ENCODE peak calls at places on chromosomes 1 and 21, in six cellular contexts. M, R, D, B, S and T are unnamed samples.

GRCh38 chr1:53327183-53327941 is 508 bp downstream of the LRP8 start:
- DNase-seq in M (peak; percentile 65), R (peak; percentile 79), D (peak; percentile 60), B (peak; percentile 77), S (peak; percentile 48), T (peak; percentile 45)

GRCh38 chr1:31626451-31627202 is 9.1 kb downstream of the HCRTR1 start:
- DNase-seq in M (peak; percentile 73), R (peak; percentile 41), D (peak; percentile 49), B (no peak), S (no peak), T (no peak)

GRCh38 chr21:42569732-42570301 is 56.2 kb downstream of the SLC37A1 start:
- DNase-seq in M (no peak), R (no peak), D (no peak), B (no peak), S (no peak), T (no peak)

GRCh38 chr1:41876533-41877445 is 41.9 kb downstream of the HIVEP3 start:
- DNase-seq in M (peak; percentile 41), R (peak; percentile 32), D (no peak), B (peak; percentile 67), S (no peak), T (peak; percentile 30)

GRCh38 chr1:224175615-224176014 is 7.4 kb upstream of the DEGS1 start:
- DNase-seq in M (peak; percentile 62), R (peak; percentile 73), D (peak; percentile 85), B (no peak), S (no peak), T (no peak)

GRCh38 chr1:24418898-24419628 is 3.5 kb downstream of the NIPAL3 start:
- DNase-seq in M (peak; percentile 42), R (no peak), D (peak; percentile 36), B (no peak), S (peak; percentile 72), T (no peak)

GRCh38 chr1:226293553-226293920 is 15.4 kb downstream of the LIN9 start:
- DNase-seq in M (no peak), R (no peak), D (no peak), B (no peak), S (no peak), T (no peak)

GRCh38 chr1:39391741-39392679 is 99.4 kb upstream of the BMP8A start:
- DNase-seq in M (peak; percentile 95), R (no peak), D (peak; percentile 37), B (no peak), S (peak; percentile 78), T (no peak)

GRCh38 chr1:232844791-232845190 is 39.6 kb downstream of the MAP10 start:
- DNase-seq in M (peak; percentile 36), R (no peak), D (no peak), B (no peak), S (no peak), T (no peak)

GRCh38 chr1:184866991-184867788 is 107.1 kb downstream of the NIBAN1 start:
- DNase-seq in M (peak; percentile 90), R (no peak), D (no peak), B (no peak), S (no peak), T (peak; percentile 57)

GRCh38 chr1:227285745-227286144 is 32.5 kb downstream of the CDC42BPA start:
- DNase-seq in M (no peak), R (no peak), D (peak; percentile 27), B (no peak), S (no peak), T (no peak)

GRCh38 chr1:235832011-235832410 is 34.7 kb downstream of the LYST start:
- DNase-seq in M (no peak), R (no peak), D (no peak), B (no peak), S (no peak), T (no peak)

GRCh38 chr1:110086959-110087358 is 16.5 kb upstream of the ALX3 start:
- DNase-seq in M (no peak), R (no peak), D (no peak), B (no peak), S (no peak), T (no peak)

DNA sequence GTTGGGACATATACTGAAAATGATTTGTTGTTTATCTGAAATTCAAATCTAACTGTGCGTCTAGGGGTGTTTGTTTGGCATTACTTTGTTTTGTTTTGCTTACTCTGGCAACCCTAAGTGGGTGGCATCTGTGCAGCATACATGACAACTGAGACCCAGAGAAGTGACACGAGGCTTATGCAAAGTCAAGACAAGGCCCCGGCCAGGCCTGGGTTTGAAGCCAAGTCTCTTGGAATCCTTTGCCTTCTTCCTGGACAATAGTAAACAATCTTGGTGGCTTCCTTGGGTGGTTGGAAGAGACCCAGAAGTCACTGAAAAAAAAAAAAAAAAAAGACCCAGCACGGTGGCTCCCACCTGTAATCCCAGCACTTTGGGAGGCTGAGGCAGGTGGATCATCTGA is 197.6 kb upstream of the TMEM51 start:
- DNase-seq in M (no peak), R (no peak), D (no peak), B (no peak), S (no peak), T (no peak)
- TF ChIP-seq EZH2 in M (no peak), R (no peak), D (no peak), B (no peak), S (no peak), T (no peak)

GRCh38 chr1:203031467-203031866 is 5.2 kb downstream of the PPFIA4 start:
- DNase-seq in M (no peak), R (no peak), D (no peak), B (no peak), S (peak; percentile 55), T (no peak)

GRCh38 chr1:203028784-203029553 is 2.7 kb downstream of the PPFIA4 start:
- DNase-seq in M (no peak), R (no peak), D (no peak), B (no peak), S (peak; percentile 10), T (no peak)

GRCh38 chr1:203025721-203026665 is at the start of gene PPFIA4:
- DNase-seq in M (peak; percentile 96), R (peak; percentile 95), D (peak; percentile 94), B (no peak), S (peak; percentile 99), T (peak; percentile 94)

GRCh38 chr1:203028067-203028783 is 1.9 kb downstream of the PPFIA4 start:
- DNase-seq in M (no peak), R (no peak), D (no peak), B (no peak), S (peak; percentile 11), T (no peak)

GRCh38 chr1:203026666-203027663 is 674 bp downstream of the PPFIA4 start:
- DNase-seq in M (no peak), R (no peak), D (no peak), B (no peak), S (peak; percentile 14), T (no peak)
- TF ChIP-seq EZH2 in M (no peak), R (peak; percentile 52), D (no peak), B (no peak), S (no peak), T (no peak)

DNA sequence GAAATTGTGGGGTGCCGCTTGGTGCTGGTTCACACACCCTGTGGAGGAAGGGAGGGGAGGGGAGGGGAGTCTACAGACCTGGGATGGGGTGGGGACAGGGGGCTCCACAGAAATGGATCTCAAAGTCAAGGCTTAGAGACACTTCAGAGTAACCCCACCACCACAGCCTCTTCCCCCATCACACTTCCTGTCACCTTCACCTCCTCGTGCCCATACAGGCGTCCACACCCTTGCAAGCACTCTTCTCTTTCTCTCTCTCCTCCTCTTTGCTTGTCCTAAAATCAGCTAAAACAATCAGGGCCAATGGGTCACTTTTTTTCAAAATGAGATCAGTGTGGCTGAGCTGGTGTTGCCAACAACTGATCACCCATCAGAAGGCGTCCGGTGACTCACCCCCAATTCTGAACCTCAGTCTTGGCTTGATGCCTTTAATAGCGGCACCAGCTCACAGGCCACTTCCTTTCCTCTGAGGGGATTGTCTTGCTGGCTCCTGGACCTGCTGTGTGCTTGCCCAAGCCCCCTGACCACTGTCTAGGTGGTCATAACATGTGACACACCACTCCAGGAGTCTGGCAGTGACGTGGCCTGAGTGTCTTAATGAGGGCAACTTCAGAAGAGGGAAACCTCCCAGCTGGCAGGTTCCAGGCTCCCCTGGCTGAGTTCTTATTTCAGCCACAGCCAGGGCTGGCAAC is 1.5 kb downstream of the DRAXIN start:
- DNase-seq in M (peak; percentile 95), R (peak; percentile 13), D (no peak), B (no peak), S (peak; percentile 63), T (no peak)
- TF ChIP-seq EZH2 in M (no peak), R (no peak), D (no peak), B (no peak), S (no peak), T (no peak)

GRCh38 chr1:81296584-81296983 is 504.1 kb upstream of the ADGRL2 start:
- DNase-seq in M (no peak), R (no peak), D (no peak), B (no peak), S (no peak), T (no peak)
- TF ChIP-seq EZH2 in M (no peak), R (no peak), D (no peak), B (no peak), S (no peak), T (no peak)

GRCh38 chr21:36702622-36702968 is 3.7 kb downstream of the SIM2 start:
- DNase-seq in M (no peak), R (no peak), D (no peak), B (no peak), S (no peak), T (no peak)

GRCh38 chr21:36700295-36700960 is 1.5 kb downstream of the SIM2 start:
- DNase-seq in M (no peak), R (peak; percentile 65), D (peak; percentile 32), B (peak; percentile 57), S (no peak), T (no peak)

GRCh38 chr21:36701912-36702621 is 3.2 kb downstream of the SIM2 start:
- DNase-seq in M (no peak), R (peak; percentile 47), D (peak; percentile 60), B (no peak), S (no peak), T (no peak)

GRCh38 chr21:36699546-36700294 is 805 bp downstream of the SIM2 start:
- DNase-seq in M (peak; percentile 28), R (peak; percentile 49), D (peak; percentile 46), B (no peak), S (no peak), T (no peak)

DNA sequence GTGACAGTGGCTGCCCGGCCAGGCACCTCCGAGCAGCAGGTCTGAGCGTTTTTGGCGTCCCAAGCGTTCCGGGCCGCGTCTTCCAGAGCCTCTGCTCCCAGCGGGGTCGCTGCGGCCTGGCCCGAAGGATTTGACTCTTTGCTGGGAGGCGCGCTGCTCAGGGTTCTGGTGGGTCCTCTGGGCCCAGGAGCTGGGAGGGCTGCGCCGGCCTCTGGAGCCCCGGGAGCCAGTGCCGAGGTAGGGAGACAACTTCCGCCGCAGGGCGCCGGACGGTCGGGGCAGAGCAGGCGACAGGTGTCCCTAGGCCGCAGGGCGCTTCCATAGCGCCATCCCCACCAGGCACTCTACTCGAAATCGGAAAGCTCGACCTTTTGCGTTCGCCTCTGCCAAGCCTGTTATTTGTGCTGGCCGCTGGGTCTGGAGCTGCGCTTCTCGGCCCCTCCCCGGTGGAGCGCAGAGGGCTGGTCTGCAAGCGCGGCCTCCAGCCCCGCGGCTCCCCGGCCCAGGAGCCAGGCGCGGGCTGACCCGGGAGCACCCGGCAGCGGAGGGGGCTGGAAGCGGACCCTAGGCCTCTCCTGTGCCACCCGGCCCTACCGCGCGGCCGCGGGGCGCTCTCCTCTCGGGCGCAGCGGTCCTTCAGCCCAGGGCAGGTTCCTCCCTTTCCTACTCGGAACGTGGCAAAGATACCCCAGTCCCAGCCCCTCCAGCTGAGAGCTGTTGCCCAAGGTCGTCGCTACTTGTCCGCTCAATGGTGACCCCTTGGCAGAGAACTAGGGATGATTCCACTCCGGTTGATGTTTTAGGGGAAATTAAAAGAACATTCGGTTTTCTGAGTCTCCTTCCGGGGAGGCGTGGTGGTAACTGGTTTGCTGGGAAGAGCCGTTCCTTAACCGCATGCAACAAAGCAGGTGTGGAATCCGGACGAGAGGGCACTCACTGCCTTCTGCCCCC is 2.3 kb downstream of the SIM2 start:
- DNase-seq in M (no peak), R (peak; percentile 74), D (peak; percentile 72), B (peak; percentile 51), S (peak; percentile 12), T (no peak)
- TF ChIP-seq EZH2 in M (peak; percentile 87), R (peak; percentile 89), D (peak; percentile 91), B (no peak), S (no peak), T (no peak)